ENCODE peak calls at places on chromosomes 4 and X, in five cellular contexts. Q is tibial artery, A is heart right ventricle, Y is neural progenitor cell, P is AG04450. X is an unnamed sample. For H3K9me3, the result is how much of the 10 kb centered on the place peaks cover.

GRCh38 chr4:55363618-55364420 is 17.8 kb downstream of the SRD5A3 start:
- DNase-seq in Y (peak), Q (no peak), A (no peak), P (no peak), X (no peak)

GRCh38 chrX:77788050-77788449 is 2.0 kb upstream of the ATRX start:
- DNase-seq in Y (no peak), P (no peak), A (peak), Q (no peak), X (no peak)

GRCh38 chr4:8888856-8889255 is 17.2 kb upstream of the HMX1 start:
- DNase-seq in Q (no peak), P (no peak), A (no peak), Y (no peak), X (no peak)

GRCh38 chr4:102620697-102621497 is 119.7 kb downstream of the NFKB1 start:
- DNase-seq in A (no peak), P (peak), Q (no peak), Y (peak), X (no peak)

GRCh38 chrX:110758781-110759180 is 36.8 kb downstream of the CHRDL1 start:
- DNase-seq in P (no peak), Y (no peak), A (no peak), Q (no peak), X (no peak)

GRCh38 chr4:184792334-184792733 is 33.4 kb downstream of the ACSL1 start:
- DNase-seq in P (no peak), Y (no peak), A (no peak), Q (no peak), X (no peak)

GRCh38 chr4:80071643-80072606 is 1.1 kb downstream of the ANTXR2 start:
- DNase-seq in Q (peak), P (no peak), A (peak), Y (peak), X (peak)

GRCh38 chr4:44725166-44725565 is 1.2 kb downstream of the GNPDA2 start:
- DNase-seq in P (no peak), Y (peak), Q (no peak), A (no peak), X (no peak)

GRCh38 chrX:20143111-20143510 is 1.5 kb upstream of the EIF1AX start:
- DNase-seq in Y (no peak), P (no peak), A (no peak), Q (no peak), X (no peak)

GRCh38 chrX:45795546-45795945 is 594.9 kb upstream of the DIPK2B start:
- DNase-seq in Q (no peak), Y (no peak), A (no peak), P (no peak), X (no peak)

GRCh38 chrX:72026341-72027023 is 105.2 kb downstream of the RTL5 start:
- DNase-seq in P (no peak), Y (no peak), A (no peak), Q (no peak), X (no peak)

GRCh38 chrX:135010921-135011320 is 11.4 kb downstream of the RTL8B start:
- DNase-seq in Q (no peak), Y (no peak), P (no peak), A (no peak), X (no peak)

GRCh38 chr4:98482847-98483806 is 175.3 kb downstream of the TSPAN5 start:
- DNase-seq in Y (no peak), A (no peak), P (no peak), Q (no peak), X (no peak)

GRCh38 chr4:174318829-174319764 is 35.4 kb downstream of the CEP44 start:
- DNase-seq in A (no peak), P (no peak), Q (no peak), Y (peak), X (no peak)

GRCh38 chrX:124256981-124257380 is 75.5 kb upstream of the TEX13D start:
- DNase-seq in Y (no peak), Q (no peak), P (no peak), A (no peak), X (no peak)

GRCh38 chr4:74308215-74308614 is at the start of gene EPGN:
- DNase-seq in Q (no peak), P (no peak), Y (no peak), A (no peak), X (no peak)

GRCh38 chrX:139798701-139799100 is 90.7 kb upstream of the MCF2 start:
- DNase-seq in Y (no peak), A (no peak), P (no peak), Q (no peak), X (no peak)

GRCh38 chrX:133921764-133922389 is 63.5 kb downstream of the GPC3 start:
- DNase-seq in Q (no peak), P (no peak), A (peak), Y (peak), X (peak)

GRCh38 chr4:1866095-1866755 is 5.0 kb upstream of the NSD2 start:
- DNase-seq in A (no peak), Y (no peak), P (no peak), Q (no peak), X (no peak)

GRCh38 chr4:66482186-66482585 is 811.9 kb upstream of the EPHA5 start:
- DNase-seq in A (no peak), Q (no peak), Y (no peak), P (no peak), X (no peak)

GRCh38 chrX:11304829-11305228 is 11.6 kb downstream of the AMELX start:
- DNase-seq in P (no peak), Y (no peak), Q (no peak), A (no peak), X (no peak)

DNA sequence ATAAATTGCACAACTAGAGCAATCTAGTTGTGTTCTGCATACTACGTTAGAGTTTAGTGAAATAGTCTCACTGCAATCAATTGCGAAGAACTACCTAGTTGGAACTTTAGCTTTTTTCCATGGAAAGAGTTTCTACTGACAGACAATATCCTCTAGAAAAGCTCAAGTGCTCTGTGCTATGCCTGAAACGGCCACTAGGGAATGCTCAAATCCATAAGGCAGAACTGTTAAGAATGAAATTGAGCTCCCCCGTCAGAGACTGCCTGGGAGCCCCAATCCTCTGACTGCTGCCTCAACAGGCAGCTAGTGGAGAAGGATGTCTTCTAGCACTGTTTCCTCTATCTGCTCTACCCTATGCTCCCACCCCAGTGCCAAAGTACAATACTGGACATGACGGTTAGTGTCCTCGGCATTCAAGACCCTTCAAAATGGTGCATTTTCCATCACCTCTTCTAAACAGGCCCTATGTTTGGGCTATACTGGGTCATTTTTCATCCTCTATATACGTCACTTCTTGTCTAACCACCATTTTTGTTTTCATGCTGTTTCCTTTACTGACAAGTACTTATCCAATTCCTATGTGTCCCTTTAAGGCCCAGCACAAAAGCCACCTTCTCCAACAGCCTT is 35.3 kb downstream of the FRMD7 start:
- DNase-seq in Q (peak), Y (peak), P (peak), A (peak), X (peak)
- TF ChIP-seq CTCF in Q (peak), Y (peak), P (peak), A (peak), X (peak)

DNA sequence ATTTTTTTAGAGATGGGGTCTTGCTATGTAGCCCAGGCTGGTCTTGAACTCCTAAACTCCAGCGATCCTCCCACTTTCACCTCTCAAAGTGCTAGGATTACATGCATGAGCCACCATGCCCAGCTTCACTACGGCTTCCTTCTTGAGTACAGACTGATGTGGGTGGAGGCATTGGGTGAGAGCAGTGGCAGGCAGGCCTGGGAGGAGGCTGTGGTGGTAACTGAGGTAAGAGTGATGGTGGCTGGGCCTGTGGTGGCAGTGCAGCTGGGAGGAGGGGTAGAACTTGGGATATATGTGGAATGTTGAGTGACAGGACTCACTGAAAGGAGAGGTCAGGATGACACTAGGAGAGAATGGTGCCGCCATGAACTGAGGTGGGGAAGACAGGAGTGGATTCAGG is 80.9 kb downstream of the MED28 start:
- DNase-seq in A (no peak), Y (no peak), Q (no peak), P (no peak), X (no peak)
- H3K27ac ChIP-seq in A (no peak), Y (no peak), Q (no peak), P (no peak), X (no peak)

GRCh38 chr4:56907489-56908205 is at the start of gene REST:
- DNase-seq in A (peak), Y (peak), P (no peak), Q (peak), X (peak)
- H3K9me3 ChIP-seq in A (under half), Y (under half), P (under half), Q (under half), X (under half)

DNA sequence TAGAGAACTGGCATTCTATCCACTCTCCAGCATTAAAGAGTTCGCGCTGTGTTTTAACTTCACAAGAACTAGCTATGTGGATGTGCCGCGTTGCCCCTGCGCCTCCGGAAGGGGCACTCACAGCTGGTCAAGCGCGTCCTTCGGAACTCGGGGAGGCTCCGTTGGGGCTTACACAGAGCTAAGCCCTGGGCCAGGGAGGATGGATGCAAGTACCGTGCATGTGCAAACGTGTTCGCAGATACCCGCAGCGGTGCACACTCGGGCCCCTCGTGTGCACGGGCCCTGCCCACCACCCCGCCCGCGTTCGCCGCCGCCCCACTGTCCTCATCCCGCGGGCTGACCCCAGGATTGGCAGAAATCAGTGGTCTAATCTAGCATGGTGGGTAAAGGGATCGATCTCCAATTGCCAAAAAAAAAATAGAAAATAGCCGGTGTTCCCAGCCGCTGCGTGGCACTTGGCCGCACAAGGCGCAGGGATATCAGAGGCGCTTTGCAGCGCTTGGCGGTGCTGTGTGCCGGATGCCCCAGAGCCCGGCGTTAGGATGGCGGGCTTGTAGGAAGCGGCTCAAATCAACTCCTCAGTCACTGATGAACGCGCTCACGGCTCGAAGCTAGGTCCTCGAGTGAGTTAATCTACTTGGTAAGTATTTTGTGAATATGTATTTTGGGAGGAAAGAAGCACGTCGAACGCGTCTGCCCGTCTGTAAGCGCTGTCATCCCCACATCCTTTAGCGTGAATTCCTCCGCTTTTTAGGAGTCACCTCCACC is 988 bp upstream of the PCDH10 start:
- DNase-seq in Y (peak), Q (no peak), A (no peak), P (no peak), X (no peak)
- TF ChIP-seq CTCF in Y (peak), Q (peak), A (no peak), P (peak), X (no peak)

GRCh38 chr4:124939908-124940307 is 227.4 kb upstream of the ANKRD50 start:
- DNase-seq in P (no peak), A (no peak), Q (no peak), Y (no peak), X (no peak)
- H3K27ac ChIP-seq in P (no peak), A (no peak), Q (no peak), Y (no peak), X (no peak)

GRCh38 chrX:56026816-56027215 is 205.3 kb upstream of the KLF8 start:
- DNase-seq in Q (no peak), P (no peak), Y (no peak), A (no peak), X (no peak)
- H3K9me3 ChIP-seq in Q (under half), P (under half), Y (under half), A (under half), X (under half)

DNA sequence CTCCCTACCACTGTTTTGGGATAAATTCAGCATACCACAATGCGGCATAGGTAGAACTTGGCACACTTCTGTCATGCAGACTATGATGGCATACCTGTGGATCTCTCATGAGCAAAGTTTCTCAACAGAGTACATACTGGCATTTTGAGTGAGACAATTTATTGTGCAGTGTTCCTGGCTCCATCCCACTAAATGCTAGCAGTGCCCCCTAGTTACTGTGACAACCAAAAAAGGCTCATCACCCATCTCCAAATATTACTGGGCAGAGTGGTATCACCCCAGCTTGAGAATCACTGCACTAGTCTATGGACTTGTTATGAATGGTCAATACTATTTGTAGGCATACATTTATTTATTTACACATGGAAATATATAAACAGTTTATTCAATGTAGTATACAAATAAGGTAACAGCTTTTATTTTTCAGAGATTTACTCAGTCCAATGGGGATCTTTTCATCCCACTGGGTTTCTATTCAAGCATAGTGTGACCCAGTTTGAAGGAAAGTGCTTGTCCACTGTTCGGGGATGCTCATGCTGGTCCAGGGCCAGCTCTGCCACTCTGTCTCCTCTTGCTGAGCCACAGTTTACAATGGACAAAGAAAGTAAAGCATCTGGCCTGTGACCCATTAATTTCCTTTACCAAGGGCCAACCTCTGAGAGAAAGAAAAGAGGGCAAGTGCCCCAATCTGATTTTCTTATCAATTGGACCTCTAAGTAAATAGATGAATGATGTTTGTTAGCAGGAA is 81.0 kb upstream of the IL2 start:
- DNase-seq in Q (no peak), Y (no peak), A (no peak), P (no peak), X (no peak)
- TF ChIP-seq CTCF in Q (no peak), Y (no peak), A (no peak), P (no peak), X (no peak)

GRCh38 chr4:53122280-53123116 is 243.4 kb downstream of the SCFD2 start:
- DNase-seq in A (no peak), P (no peak), Q (no peak), Y (no peak), X (no peak)

GRCh38 chr4:53121304-53121865 is 244.5 kb downstream of the SCFD2 start:
- DNase-seq in P (no peak), A (no peak), Q (no peak), Y (no peak), X (no peak)

GRCh38 chr4:53123819-53124218 is 242.0 kb downstream of the SCFD2 start:
- DNase-seq in Q (no peak), P (no peak), Y (no peak), A (no peak), X (no peak)

GRCh38 chr4:53120801-53121200 is 245.1 kb downstream of the SCFD2 start:
- DNase-seq in A (no peak), Y (no peak), P (no peak), Q (no peak), X (no peak)

DNA sequence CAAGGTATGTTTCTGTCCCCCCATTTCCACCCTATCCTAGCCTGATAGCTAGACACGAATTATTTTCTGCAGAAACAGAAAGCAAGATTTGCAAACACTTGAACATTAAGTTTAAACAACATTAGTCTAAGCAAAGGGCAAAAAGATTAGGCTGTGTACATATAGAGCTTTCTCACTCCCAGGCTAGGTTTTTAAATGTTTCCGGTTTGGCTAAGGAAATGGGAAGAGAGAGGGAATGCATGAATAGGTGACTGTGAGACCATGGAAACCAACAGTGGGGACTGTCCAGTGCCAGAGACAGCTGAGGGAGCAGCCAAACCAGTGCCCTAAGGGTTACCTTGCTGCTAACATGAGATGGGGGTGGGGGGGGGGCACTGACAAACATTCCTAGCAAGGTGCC is 242.7 kb downstream of the SCFD2 start:
- DNase-seq in Y (no peak), Q (no peak), A (no peak), P (no peak), X (no peak)
- H3K27ac ChIP-seq in Y (no peak), Q (no peak), A (no peak), P (no peak), X (no peak)

DNA sequence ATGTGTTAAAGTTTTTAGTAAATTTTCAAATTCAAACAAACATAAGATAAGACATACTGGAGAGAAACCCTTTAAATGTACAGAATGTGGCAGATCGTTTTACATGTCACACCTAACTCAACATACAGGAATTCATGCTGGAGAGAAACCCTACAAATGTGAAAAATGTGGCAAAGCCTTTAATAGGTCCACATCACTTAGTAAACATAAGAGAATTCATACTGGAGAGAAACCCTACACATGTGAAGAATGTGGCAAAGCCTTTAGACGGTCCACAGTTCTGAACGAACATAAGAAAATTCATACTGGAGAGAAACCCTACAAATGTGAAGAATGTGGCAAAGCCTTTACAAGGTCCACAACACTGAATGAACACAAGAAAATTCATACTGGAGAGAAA is 32.8 kb downstream of the ZNF595 start:
- DNase-seq in Q (no peak), Y (no peak), A (no peak), P (no peak), X (no peak)
- H3K9me3 ChIP-seq in Q (under half), Y (half or more), A (half or more), P (under half), X (half or more)

DNA sequence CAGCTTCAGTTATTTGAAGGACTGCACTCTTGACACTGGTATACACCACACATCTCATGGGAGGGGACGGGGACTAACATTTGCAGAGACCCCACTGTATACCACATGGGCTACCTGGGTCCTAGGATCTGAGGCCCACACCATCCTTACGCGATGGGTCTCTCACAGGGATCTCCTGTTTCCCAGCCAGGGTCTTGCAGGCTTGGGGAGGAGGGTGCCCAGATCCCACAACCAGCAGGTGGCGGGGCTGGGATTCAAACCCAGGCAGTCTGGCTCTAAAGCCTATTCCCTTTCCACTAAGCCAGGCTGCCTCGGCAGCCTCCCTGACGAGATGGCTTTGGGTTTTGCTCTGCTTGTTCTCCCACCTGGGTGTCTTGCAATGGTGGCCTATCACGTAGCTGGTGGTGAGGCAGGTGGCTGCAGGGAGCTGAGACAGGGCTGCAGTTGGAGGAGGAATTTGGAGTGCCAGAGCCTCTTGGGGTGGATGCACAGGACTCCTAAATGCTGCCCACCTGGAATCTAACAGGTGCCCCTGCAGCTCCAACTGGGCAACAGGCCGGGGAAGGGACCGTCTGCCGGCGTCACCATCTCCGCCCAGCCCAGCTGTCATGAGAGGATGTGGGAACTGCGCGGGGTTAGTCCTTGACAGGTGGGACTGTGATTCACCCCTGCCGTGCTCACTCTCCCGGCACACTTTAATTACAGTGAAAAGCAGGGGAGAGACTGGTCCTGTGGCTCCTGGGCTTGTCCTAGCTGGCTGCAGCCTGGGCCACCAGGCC is 110.7 kb downstream of the PSAPL1 start:
- DNase-seq in Y (peak), Q (no peak), P (no peak), A (no peak), X (no peak)
- TF ChIP-seq CTCF in Y (no peak), Q (no peak), P (peak), A (no peak), X (no peak)

X was measured in CD4-positive, alpha-beta T cell.